ENCODE peak calls at places on chromosome 19, in nine cellular contexts. Z is left cardiac atrium, G is C1 segment of cervical spinal cord, O is caudate nucleus, K is Kasumi-1, X is lung microvascular endothelial cell, P is NCI-H1092, Y is memory B cell, V is progenitor cell of endocrine pancreas. C is an unnamed sample.

GRCh38 chr19:51415187-51415586 is 2.3 kb downstream of the SIGLEC10 start:
- DNase-seq in Z (no peak), G (no peak), O (no peak), K (no peak), X (no peak), P (no peak), Y (no peak), V (no peak), C (no peak)

GRCh38 chr19:39166571-39167391 is 30.0 kb upstream of the NCCRP1 start:
- DNase-seq in Z (peak), G (peak), O (no peak), K (no peak), X (peak), P (no peak), Y (no peak), V (no peak), C (peak)

GRCh38 chr19:6423499-6424189 is 967 bp downstream of the KHSRP start:
- DNase-seq in Z (peak), G (no peak), O (no peak), K (peak), X (peak), P (no peak), Y (no peak), V (no peak), C (peak)

GRCh38 chr19:14525729-14526128 is 3.7 kb upstream of the TECR start:
- DNase-seq in Z (no peak), G (no peak), O (no peak), K (no peak), X (no peak), P (no peak), Y (no peak), V (no peak), C (no peak)

GRCh38 chr19:33532859-33533455 is 11.4 kb upstream of the PEPD start:
- DNase-seq in Z (no peak), G (no peak), O (no peak), K (no peak), X (no peak), P (no peak), Y (no peak), V (no peak), C (no peak)

GRCh38 chr19:12156254-12157058 is at the start of gene ZNF625:
- DNase-seq in Z (peak), G (peak), O (peak), K (no peak), X (peak), P (peak), Y (no peak), V (peak), C (peak)

GRCh38 chr19:48511800-48512503 is at the start of gene LMTK3:
- DNase-seq in Z (no peak), G (peak), O (peak), K (no peak), X (no peak), P (no peak), Y (no peak), V (no peak), C (no peak)

GRCh38 chr19:23698711-23699520 is 11.9 kb upstream of the ZNF675 start:
- DNase-seq in Z (no peak), G (no peak), O (no peak), K (no peak), X (no peak), P (no peak), Y (no peak), V (no peak), C (no peak)

GRCh38 chr19:11821474-11821873 is 7.4 kb downstream of the ZNF440 start:
- DNase-seq in Z (no peak), G (no peak), O (no peak), K (no peak), X (peak), P (no peak), Y (no peak), V (no peak), C (no peak)

GRCh38 chr19:55672418-55672817 is 2.6 kb upstream of the EPN1 start:
- DNase-seq in Z (no peak), G (no peak), O (no peak), K (no peak), X (no peak), P (no peak), Y (no peak), V (no peak), C (no peak)